ENCODE peak calls at places on chromosomes 13 and 19, in nine cellular contexts. T is H9; K is GM23248; F is A673; J is CD8-positive, alpha-beta T cell; A is cardiac muscle cell; U is left lung; O is heart right ventricle; V is transverse colon. N is an unnamed sample. For H3K4me1, the result is how much of the 10 kb centered on the place peaks cover.

GRCh38 chr19:10269333-10270179 is 1.4 kb upstream of the ICAM1 start:
- DNase-seq in A (peak), K (peak), T (peak), F (peak), O (peak), U (peak), J (peak), V (peak), N (peak)

GRCh38 chr19:1000095-1000494 is at the start of gene GRIN3B:
- DNase-seq in O (peak), J (peak), T (peak), V (peak), F (peak), U (peak), K (peak), A (peak), N (no peak)

GRCh38 chr19:40228371-40228770 is 1.9 kb upstream of the CCNP start:
- DNase-seq in K (no peak), T (no peak), O (no peak), U (no peak), F (no peak), V (no peak), J (no peak), A (no peak), N (no peak)

GRCh38 chr19:45305421-45305820 is 17.3 kb downstream of the CKM start:
- DNase-seq in O (no peak), J (no peak), U (no peak), A (no peak), T (peak), V (no peak), F (no peak), K (no peak), N (no peak)

GRCh38 chr13:99975626-99976025 is 4.1 kb upstream of the ZIC5 start:
- DNase-seq in J (no peak), A (no peak), O (no peak), V (no peak), T (peak), F (no peak), U (peak), K (no peak), N (no peak)

GRCh38 chr13:100491164-100491847 is 97.3 kb downstream of the GGACT start:
- DNase-seq in U (no peak), O (peak), T (no peak), K (no peak), F (no peak), A (no peak), V (no peak), J (no peak), N (no peak)

GRCh38 chr13:47548294-47548825 is 452.7 kb downstream of the SUCLA2 start:
- DNase-seq in V (no peak), T (no peak), J (no peak), K (no peak), A (no peak), O (no peak), F (no peak), U (no peak), N (no peak)

GRCh38 chr13:37565425-37565824 is 33.1 kb downstream of the POSTN start:
- DNase-seq in V (no peak), A (no peak), J (no peak), K (no peak), T (no peak), F (no peak), O (no peak), U (no peak), N (no peak)

GRCh38 chr13:60765700-60766411 is 368.8 kb downstream of the TDRD3 start:
- DNase-seq in A (peak), T (no peak), O (no peak), J (no peak), U (no peak), F (peak), V (no peak), K (no peak), N (no peak)

GRCh38 chr19:55253264-55253663 is 5.6 kb downstream of the PPP6R1 start:
- DNase-seq in F (no peak), A (no peak), U (peak), J (no peak), K (no peak), T (no peak), V (no peak), O (no peak), N (no peak)

GRCh38 chr19:55249841-55250240 is 9.0 kb downstream of the PPP6R1 start:
- DNase-seq in U (peak), V (no peak), O (no peak), A (no peak), K (no peak), J (no peak), F (no peak), T (no peak), N (no peak)

GRCh38 chr19:55250262-55251036 is 8.4 kb downstream of the PPP6R1 start:
- DNase-seq in F (no peak), T (no peak), O (no peak), J (no peak), U (peak), A (no peak), K (no peak), V (no peak), N (no peak)

GRCh38 chr19:55252760-55253159 is 6.1 kb downstream of the PPP6R1 start:
- DNase-seq in K (no peak), T (no peak), V (no peak), J (no peak), F (no peak), A (no peak), O (no peak), U (peak), N (no peak)

GRCh38 chr19:55251296-55252081 is 7.3 kb downstream of the PPP6R1 start:
- DNase-seq in V (no peak), A (no peak), F (no peak), U (peak), J (peak), K (peak), O (no peak), T (no peak), N (no peak)
- H3K4me1 ChIP-seq in V (under half), A (under half), F (under half), U (half or more), J (half or more), K (under half), O (under half), T (under half), N (under half)

DNA sequence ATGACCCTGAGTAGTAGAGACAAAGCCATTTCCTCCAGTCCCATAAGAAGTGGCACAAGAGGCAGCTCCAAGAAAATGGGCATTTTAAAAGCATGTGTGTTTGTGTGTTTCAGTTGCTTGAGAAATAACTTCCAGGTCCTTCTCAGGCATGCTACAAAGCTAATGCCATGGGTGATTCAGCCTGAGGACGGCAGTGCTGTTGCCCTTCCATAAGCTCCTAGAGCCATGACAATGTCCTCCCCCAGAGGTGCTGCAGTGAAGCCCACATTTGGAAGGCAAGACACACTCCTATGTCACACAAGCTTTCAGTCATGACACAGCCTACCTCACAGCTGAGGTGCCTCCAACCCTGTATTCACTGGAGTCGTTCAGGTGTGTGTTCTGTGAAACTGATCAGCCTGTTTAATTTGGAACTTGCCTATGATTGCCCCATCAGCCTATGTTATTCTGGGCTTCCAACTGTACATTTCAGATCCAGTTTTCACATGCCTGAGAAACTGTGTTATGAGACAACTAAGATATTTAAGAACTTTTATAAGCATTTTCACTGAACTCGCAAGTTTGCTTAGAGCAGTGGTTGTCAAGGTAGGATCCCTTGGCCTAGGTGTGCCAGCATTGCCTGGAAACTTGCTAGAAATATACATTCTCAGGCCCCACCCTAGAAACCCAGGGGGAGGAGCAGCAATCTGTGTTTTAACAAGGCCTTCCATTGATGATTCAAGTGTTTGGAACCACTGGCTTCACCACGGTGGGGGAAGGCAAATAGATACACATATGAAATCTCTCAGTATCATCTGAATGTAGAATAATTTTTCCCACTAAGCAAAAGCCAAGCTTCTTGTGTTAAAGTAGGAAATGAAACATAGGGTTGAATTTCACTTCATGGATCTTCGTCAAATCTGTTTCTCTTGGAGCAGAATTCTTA is 213.4 kb downstream of the FOXO1 start:
- DNase-seq in A (no peak), K (peak), J (no peak), U (no peak), O (no peak), F (no peak), T (no peak), V (no peak), N (no peak)
- H3K27ac ChIP-seq in A (no peak), K (peak), J (no peak), U (no peak), O (no peak), F (no peak), T (no peak), V (no peak), N (peak)

GRCh38 chr13:33263484-33263883 is 22.1 kb downstream of the STARD13 start:
- DNase-seq in U (no peak), T (no peak), F (peak), K (no peak), O (no peak), J (no peak), V (no peak), A (no peak), N (no peak)

GRCh38 chr13:33263976-33264619 is 21.5 kb downstream of the STARD13 start:
- DNase-seq in F (no peak), U (no peak), T (no peak), A (no peak), K (peak), O (no peak), V (no peak), J (no peak), N (no peak)

GRCh38 chr13:33262069-33262487 is 23.5 kb downstream of the STARD13 start:
- DNase-seq in K (peak), U (no peak), T (peak), A (no peak), J (no peak), O (no peak), V (peak), F (no peak), N (no peak)

GRCh38 chr13:33262554-33262953 is 23.0 kb downstream of the STARD13 start:
- DNase-seq in V (peak), K (no peak), J (no peak), F (no peak), O (no peak), U (no peak), T (no peak), A (no peak), N (no peak)

DNA sequence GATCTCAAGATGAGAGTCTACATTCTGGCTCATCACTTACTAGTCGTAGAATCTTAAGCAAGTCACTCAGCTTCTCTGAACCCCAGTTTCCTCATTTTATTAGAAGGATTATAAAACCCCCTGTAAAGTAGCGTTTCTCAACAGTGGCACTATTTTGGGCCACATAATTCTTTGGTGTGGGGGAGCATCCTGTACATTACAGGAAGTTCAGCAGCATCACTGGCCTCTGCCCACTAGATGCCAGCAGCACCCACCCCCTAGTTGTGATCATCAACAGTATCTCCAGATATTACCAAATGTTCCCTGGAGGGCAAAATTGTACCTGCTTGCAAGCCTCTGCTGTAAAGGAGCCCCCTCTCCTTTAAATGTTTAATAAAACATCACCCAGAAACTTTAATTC is 22.6 kb downstream of the STARD13 start:
- DNase-seq in J (no peak), V (no peak), T (no peak), K (no peak), U (no peak), F (peak), O (no peak), A (no peak), N (no peak)
- H3K4me1 ChIP-seq in J (under half), V (under half), T (under half), K (half or more), U (half or more), F (half or more), O (half or more), A (under half), N (under half)

GRCh38 chr13:50098693-50099092 is 83.4 kb downstream of the KCNRG start:
- DNase-seq in T (no peak), A (no peak), K (peak), U (no peak), F (no peak), J (no peak), O (no peak), V (no peak), N (no peak)

GRCh38 chr13:50104493-50104892 is 89.2 kb downstream of the KCNRG start:
- DNase-seq in F (no peak), J (no peak), O (no peak), V (no peak), A (no peak), T (no peak), U (no peak), K (peak), N (no peak)

GRCh38 chr13:50106559-50106958 is 91.3 kb downstream of the KCNRG start:
- DNase-seq in T (no peak), J (no peak), V (no peak), O (no peak), F (no peak), K (no peak), U (no peak), A (no peak), N (no peak)

GRCh38 chr13:50099473-50099872 is 84.2 kb downstream of the KCNRG start:
- DNase-seq in U (peak), F (no peak), T (no peak), V (no peak), O (no peak), A (no peak), K (no peak), J (no peak), N (no peak)

DNA sequence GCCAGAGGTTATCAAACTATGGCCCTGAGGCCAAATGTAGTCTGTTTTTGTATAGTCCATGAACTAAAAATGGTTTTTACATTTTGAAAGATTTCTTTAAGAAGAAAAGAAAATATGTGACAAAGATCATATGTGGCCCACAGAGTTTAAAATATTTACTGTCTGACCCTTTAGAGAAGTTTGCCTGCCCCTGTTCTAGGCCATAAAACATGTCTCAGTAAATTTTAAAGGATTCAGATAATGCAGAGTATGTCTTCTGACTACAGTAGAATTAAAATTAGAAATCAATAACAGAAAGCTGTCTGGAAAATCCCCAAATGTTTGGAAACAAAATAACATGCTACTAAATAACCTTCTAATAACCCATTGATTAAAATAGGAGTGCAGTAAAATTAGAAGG is 86.3 kb downstream of the KCNRG start:
- DNase-seq in V (no peak), J (no peak), U (no peak), F (no peak), T (no peak), A (no peak), K (no peak), O (no peak), N (no peak)
- H3K27ac ChIP-seq in V (no peak), J (no peak), U (no peak), F (no peak), T (no peak), A (no peak), K (no peak), O (no peak), N (no peak)

DNA sequence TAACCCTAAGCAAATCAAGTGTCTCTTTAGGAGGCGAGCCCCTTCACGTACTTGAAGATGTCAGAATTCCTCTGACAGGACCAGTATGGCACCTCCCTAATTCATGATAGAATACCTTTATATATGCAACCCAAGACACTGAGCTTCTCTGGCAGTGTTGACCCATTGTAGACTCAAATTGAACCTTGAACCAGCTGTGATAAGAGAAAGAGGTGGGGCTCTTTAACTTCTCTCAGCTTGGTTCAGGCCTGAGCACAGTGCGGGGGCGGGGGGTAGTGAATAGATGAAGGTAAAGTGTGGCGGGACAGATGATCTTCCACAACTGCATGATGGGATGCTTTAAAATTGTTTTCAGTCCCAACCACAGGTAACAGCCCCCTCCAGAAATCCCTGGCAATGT is 12.1 kb downstream of the MBNL2 start:
- DNase-seq in F (no peak), J (no peak), K (no peak), O (no peak), V (peak), A (no peak), U (no peak), T (no peak), N (no peak)
- H3K4me1 ChIP-seq in F (under half), J (under half), K (under half), O (half or more), V (under half), A (under half), U (half or more), T (under half), N (under half)

GRCh38 chr13:29525757-29526156 is 69.7 kb downstream of the SLC7A1 start:
- DNase-seq in K (no peak), V (no peak), F (no peak), T (no peak), O (no peak), A (no peak), U (no peak), J (no peak), N (no peak)
- H3K27ac ChIP-seq in K (no peak), V (no peak), F (no peak), T (no peak), O (no peak), A (no peak), U (no peak), J (no peak), N (no peak)

GRCh38 chr13:69999875-70000274 is 107.8 kb upstream of the ATXN8OS start:
- DNase-seq in V (no peak), U (no peak), K (no peak), T (no peak), J (no peak), F (no peak), O (no peak), A (no peak), N (no peak)

DNA sequence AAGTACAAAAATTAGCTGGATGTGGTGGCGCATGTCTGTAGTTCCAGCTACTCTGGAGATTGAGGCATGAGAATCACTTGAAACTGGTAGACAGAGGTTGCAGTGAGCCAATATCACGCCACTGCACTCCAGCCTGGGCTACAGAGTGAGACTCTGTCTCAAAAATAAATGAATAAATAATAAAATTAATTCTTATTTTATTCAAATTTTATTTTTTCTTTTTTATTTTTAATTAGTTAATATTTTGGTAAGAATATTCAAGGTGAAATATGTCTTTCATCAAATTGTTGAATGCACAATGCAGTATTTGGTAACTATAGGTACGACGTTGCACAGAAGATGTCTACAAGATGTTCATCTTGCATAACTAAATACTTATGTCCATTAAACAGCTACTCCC is 110.6 kb upstream of the ATXN8OS start:
- DNase-seq in V (no peak), T (no peak), A (no peak), J (no peak), O (no peak), U (no peak), F (no peak), K (no peak), N (no peak)
- H3K4me1 ChIP-seq in V (under half), T (under half), A (under half), J (under half), O (under half), U (under half), F (under half), K (under half), N (under half)

GRCh38 chr19:3720533-3720917 is 12.3 kb downstream of the TJP3 start:
- DNase-seq in K (no peak), J (no peak), T (no peak), O (no peak), U (no peak), A (no peak), F (no peak), V (peak), N (peak)

GRCh38 chr19:3719868-3720532 is 11.8 kb downstream of the TJP3 start:
- DNase-seq in F (no peak), V (no peak), U (no peak), T (no peak), O (no peak), A (no peak), K (no peak), J (no peak), N (no peak)

GRCh38 chr19:3722443-3723109 is 14.4 kb downstream of the TJP3 start:
- DNase-seq in A (peak), J (no peak), V (peak), F (no peak), T (peak), U (no peak), K (no peak), O (no peak), N (peak)

GRCh38 chr19:3721900-3722442 is 13.8 kb downstream of the TJP3 start:
- DNase-seq in K (no peak), A (no peak), O (no peak), J (no peak), F (no peak), U (no peak), V (no peak), T (no peak), N (no peak)

GRCh38 chr19:3721131-3721899 is 13.1 kb downstream of the TJP3 start:
- DNase-seq in F (peak), T (peak), K (peak), A (peak), U (peak), V (peak), J (peak), O (peak), N (peak)
- H3K27ac ChIP-seq in F (no peak), T (no peak), K (no peak), A (no peak), U (no peak), V (peak), J (no peak), O (no peak), N (no peak)

DNA sequence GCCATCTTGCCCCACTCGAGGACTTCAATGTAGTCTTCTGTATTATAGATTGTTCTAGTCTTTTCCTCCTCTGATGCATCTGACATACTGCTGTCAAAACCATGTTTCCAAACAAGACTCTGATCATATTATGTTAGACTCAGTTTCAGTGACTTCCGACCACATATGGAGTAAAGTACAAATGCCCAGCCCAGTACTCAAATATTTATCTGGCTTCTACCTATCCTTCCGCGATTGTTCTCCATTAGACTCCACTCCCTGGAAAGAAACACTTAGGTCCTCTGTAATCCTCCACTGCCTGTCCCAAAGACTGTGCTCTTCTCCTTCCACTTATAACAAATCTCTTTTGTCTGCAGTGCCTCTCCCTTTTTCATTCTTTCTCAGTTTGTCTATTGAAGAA is 439.5 kb downstream of the EFNB2 start:
- DNase-seq in K (no peak), U (no peak), V (no peak), J (no peak), T (no peak), A (no peak), F (no peak), O (no peak), N (no peak)
- H3K4me1 ChIP-seq in K (under half), U (under half), V (under half), J (under half), T (under half), A (under half), F (under half), O (under half), N (under half)

N was measured in pancreas.